ENCODE peak calls at places on chromosomes 5 and 9, in four cellular contexts. K is K562, Z is GM12878, P is HepG2. Y is an unnamed sample.

GRCh38 chr5:74639538-74640449 is 734 bp downstream of the ENC1 start:
- DNase-seq in K (peak), Z (no peak), P (no peak), Y (no peak)

GRCh38 chr5:56740000-56740399 is 75.3 kb upstream of the MAP3K1 start:
- DNase-seq in P (no peak), Z (no peak), K (no peak), Y (no peak)

GRCh38 chr5:122332589-122333555 is 20.8 kb downstream of the SNCAIP start:
- DNase-seq in P (no peak), K (no peak), Z (no peak), Y (no peak)

GRCh38 chr5:151141535-151141934 is 16.0 kb downstream of the ANXA6 start:
- DNase-seq in K (no peak), P (no peak), Z (no peak), Y (no peak)

GRCh38 chr5:1568201-1568979 is 44.6 kb upstream of the LPCAT1 start:
- DNase-seq in K (no peak), P (peak), Z (no peak), Y (no peak)

GRCh38 chr9:95434116-95435073 is 82.4 kb downstream of the PTCH1 start:
- DNase-seq in Z (no peak), K (peak), P (peak), Y (no peak)

GRCh38 chr5:57482671-57483106 is at the start of gene ACTBL2:
- DNase-seq in K (no peak), P (no peak), Z (no peak), Y (no peak)

GRCh38 chr5:59185757-59186385 is 603.0 kb downstream of the RAB3C start:
- DNase-seq in P (no peak), Z (no peak), K (no peak), Y (no peak)

GRCh38 chr9:129569506-129570449 is 51.1 kb downstream of the C9orf50 start:
- DNase-seq in K (peak), Z (no peak), P (peak), Y (peak)

GRCh38 chr9:130173462-130173876 is 1.3 kb downstream of the NCS1 start:
- DNase-seq in P (no peak), K (no peak), Z (no peak), Y (no peak)

DNA sequence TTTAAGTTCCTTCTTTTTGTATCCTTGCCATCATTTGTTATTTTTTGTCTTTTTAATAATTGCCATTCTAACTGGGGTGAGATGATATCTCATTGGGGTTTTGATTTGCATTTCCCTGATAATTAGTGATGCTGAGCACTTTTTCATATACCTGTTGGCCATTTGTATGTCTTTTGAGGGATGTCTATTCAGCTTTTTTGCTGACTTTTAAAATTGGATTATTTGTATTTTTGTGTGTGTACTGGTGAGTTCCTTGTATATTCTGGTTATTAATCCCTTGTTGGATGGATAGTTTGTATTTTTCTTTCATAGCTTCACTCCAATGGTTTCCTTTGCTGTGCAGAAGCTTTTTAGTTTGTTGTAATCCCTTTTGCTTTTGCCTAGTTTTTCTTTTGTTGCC is 19.1 kb downstream of the RCL1 start:
- DNase-seq in P (no peak), K (no peak), Z (no peak), Y (no peak)
- TF ChIP-seq KDM1A in P (no peak), K (no peak), Z (no peak), Y (no peak)

DNA sequence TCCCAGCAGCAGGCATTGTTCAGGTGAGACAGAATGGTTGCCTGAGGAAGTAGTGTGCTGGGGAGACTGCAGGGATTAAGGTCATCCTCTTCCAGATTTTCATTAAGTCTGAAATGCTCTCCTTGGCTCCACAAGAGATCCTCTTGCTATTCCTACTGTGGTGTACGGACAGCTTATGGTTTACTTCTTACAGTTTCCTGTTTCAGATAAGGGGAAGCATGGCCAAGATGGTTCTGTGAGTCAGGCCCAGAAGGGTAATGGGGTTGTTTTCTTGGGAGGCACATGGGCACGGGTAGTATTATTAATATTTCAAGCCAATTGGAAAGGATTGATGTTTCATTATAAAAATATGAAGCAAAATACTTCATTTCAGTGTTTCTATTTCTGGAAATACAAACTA is 42.9 kb downstream of the GLRX start:
- DNase-seq in K (no peak), Z (no peak), P (no peak), Y (no peak)
- TF ChIP-seq TAF1 in K (no peak), Z (no peak), P (no peak), Y (no peak)

GRCh38 chr5:95925345-95925744 is 36.3 kb downstream of the ELL2 start:
- DNase-seq in Z (no peak), P (no peak), K (no peak), Y (no peak)
- TF ChIP-seq KDM1A in Z (no peak), P (no peak), K (no peak), Y (no peak)

DNA sequence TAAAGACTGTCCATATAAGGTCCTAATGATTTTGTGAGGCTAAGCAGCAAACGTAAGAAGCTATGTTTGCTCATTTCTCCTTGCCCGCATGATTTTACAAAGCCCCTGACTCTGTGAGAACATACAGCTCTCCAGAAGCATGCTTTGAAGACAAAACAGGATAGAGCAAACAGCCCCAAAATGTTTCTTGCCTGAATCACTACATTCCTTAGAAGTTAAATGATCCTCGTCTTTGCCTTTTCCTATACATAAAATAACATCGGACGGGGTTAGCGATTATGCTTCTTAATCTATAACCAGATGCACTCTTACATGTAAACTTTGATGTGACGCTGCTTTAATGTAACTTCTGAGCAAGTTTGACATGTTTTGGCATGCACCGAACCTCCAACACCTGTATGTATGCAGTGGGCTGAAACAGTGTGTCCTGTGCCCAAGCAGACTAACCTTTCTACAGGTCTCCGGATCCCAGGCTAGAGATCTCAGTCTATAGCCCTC is 353.7 kb downstream of the CETN3 start:
- DNase-seq in P (no peak), Z (no peak), K (no peak), Y (no peak)
- TF ChIP-seq TAF1 in P (no peak), Z (no peak), K (no peak), Y (no peak)

Y was measured in H1.